ENCODE peak calls at places on chromosomes 7 and 10, in six cellular contexts. One of them, this sample, is unnamed.

GRCh38 chr7:158353606-158354570 is 233.7 kb downstream of the PTPRN2 start:
- DNase-seq in A172: no peak
- DNase-seq in stomach: no peak
- DNase-seq in astrocyte: no peak
- DNase-seq in central memory CD8-positive, alpha-beta T cell: no peak
- DNase-seq in stimulated activated CD4-positive, alpha-beta T cell treated with anti-CD3 and anti-CD28 coated beads, TNF-alpha, amount 100 ng/mL, for 24 hours: no peak
- DNase-seq in this sample: no peak

GRCh38 chr7:92404170-92404614 is 43.1 kb upstream of the GATAD1 start:
- DNase-seq in central memory CD8-positive, alpha-beta T cell: peak
- DNase-seq in stomach: no peak
- DNase-seq in A172: no peak
- DNase-seq in stimulated activated CD4-positive, alpha-beta T cell treated with anti-CD3 and anti-CD28 coated beads, TNF-alpha, amount 100 ng/mL, for 24 hours: no peak
- DNase-seq in astrocyte: no peak
- DNase-seq in this sample: no peak

GRCh38 chr7:117686311-117686935 is 186.8 kb downstream of the CTTNBP2 start:
- DNase-seq in A172: no peak
- DNase-seq in stimulated activated CD4-positive, alpha-beta T cell treated with anti-CD3 and anti-CD28 coated beads, TNF-alpha, amount 100 ng/mL, for 24 hours: no peak
- DNase-seq in central memory CD8-positive, alpha-beta T cell: no peak
- DNase-seq in stomach: no peak
- DNase-seq in astrocyte: no peak
- DNase-seq in this sample: no peak

GRCh38 chr7:48337012-48337621 is 165.9 kb downstream of the ABCA13 start:
- DNase-seq in A172: peak
- DNase-seq in astrocyte: peak
- DNase-seq in stimulated activated CD4-positive, alpha-beta T cell treated with anti-CD3 and anti-CD28 coated beads, TNF-alpha, amount 100 ng/mL, for 24 hours: no peak
- DNase-seq in stomach: no peak
- DNase-seq in central memory CD8-positive, alpha-beta T cell: no peak
- DNase-seq in this sample: no peak

GRCh38 chr7:116801092-116801710 is 61.2 kb upstream of the CAPZA2 start:
- DNase-seq in astrocyte: peak
- DNase-seq in stomach: no peak
- DNase-seq in A172: peak
- DNase-seq in stimulated activated CD4-positive, alpha-beta T cell treated with anti-CD3 and anti-CD28 coated beads, TNF-alpha, amount 100 ng/mL, for 24 hours: no peak
- DNase-seq in central memory CD8-positive, alpha-beta T cell: no peak
- DNase-seq in this sample: no peak

GRCh38 chr7:82183633-82184032 is 259.9 kb downstream of the CACNA2D1 start:
- DNase-seq in stomach: no peak
- DNase-seq in stimulated activated CD4-positive, alpha-beta T cell treated with anti-CD3 and anti-CD28 coated beads, TNF-alpha, amount 100 ng/mL, for 24 hours: no peak
- DNase-seq in central memory CD8-positive, alpha-beta T cell: no peak
- DNase-seq in A172: peak
- DNase-seq in astrocyte: peak
- DNase-seq in this sample: no peak

GRCh38 chr7:50371551-50372021 is 67.1 kb downstream of the IKZF1 start:
- DNase-seq in central memory CD8-positive, alpha-beta T cell: no peak
- DNase-seq in A172: no peak
- DNase-seq in stimulated activated CD4-positive, alpha-beta T cell treated with anti-CD3 and anti-CD28 coated beads, TNF-alpha, amount 100 ng/mL, for 24 hours: no peak
- DNase-seq in astrocyte: no peak
- DNase-seq in stomach: no peak
- DNase-seq in this sample: no peak

GRCh38 chr7:96306385-96307125 is 15.3 kb downstream of the SLC25A13 start:
- DNase-seq in stomach: no peak
- DNase-seq in central memory CD8-positive, alpha-beta T cell: no peak
- DNase-seq in stimulated activated CD4-positive, alpha-beta T cell treated with anti-CD3 and anti-CD28 coated beads, TNF-alpha, amount 100 ng/mL, for 24 hours: no peak
- DNase-seq in astrocyte: no peak
- DNase-seq in A172: no peak
- DNase-seq in this sample: no peak

GRCh38 chr10:13516176-13516575 is 12.6 kb downstream of the BEND7 start:
- DNase-seq in stimulated activated CD4-positive, alpha-beta T cell treated with anti-CD3 and anti-CD28 coated beads, TNF-alpha, amount 100 ng/mL, for 24 hours: no peak
- DNase-seq in astrocyte: no peak
- DNase-seq in central memory CD8-positive, alpha-beta T cell: no peak
- DNase-seq in A172: no peak
- DNase-seq in stomach: no peak
- DNase-seq in this sample: no peak

GRCh38 chr7:194257-194995 is 2.1 kb downstream of the FAM20C start:
- DNase-seq in central memory CD8-positive, alpha-beta T cell: no peak
- DNase-seq in A172: peak
- DNase-seq in astrocyte: peak
- DNase-seq in stimulated activated CD4-positive, alpha-beta T cell treated with anti-CD3 and anti-CD28 coated beads, TNF-alpha, amount 100 ng/mL, for 24 hours: no peak
- DNase-seq in stomach: peak
- DNase-seq in this sample: no peak

GRCh38 chr7:6446977-6447588 is 671 bp downstream of the DAGLB start:
- DNase-seq in stimulated activated CD4-positive, alpha-beta T cell treated with anti-CD3 and anti-CD28 coated beads, TNF-alpha, amount 100 ng/mL, for 24 hours: peak
- DNase-seq in A172: peak
- DNase-seq in central memory CD8-positive, alpha-beta T cell: peak
- DNase-seq in astrocyte: peak
- DNase-seq in stomach: peak
- DNase-seq in this sample: no peak

GRCh38 chr7:159083698-159084068 is 61.0 kb downstream of the VIPR2 start:
- DNase-seq in stomach: no peak
- DNase-seq in stimulated activated CD4-positive, alpha-beta T cell treated with anti-CD3 and anti-CD28 coated beads, TNF-alpha, amount 100 ng/mL, for 24 hours: no peak
- DNase-seq in central memory CD8-positive, alpha-beta T cell: no peak
- DNase-seq in astrocyte: no peak
- DNase-seq in A172: no peak
- DNase-seq in this sample: no peak

GRCh38 chr7:100801833-100802568 is 25.3 kb downstream of the EPHB4 start:
- DNase-seq in central memory CD8-positive, alpha-beta T cell: no peak
- DNase-seq in astrocyte: peak
- DNase-seq in stomach: peak
- DNase-seq in A172: peak
- DNase-seq in stimulated activated CD4-positive, alpha-beta T cell treated with anti-CD3 and anti-CD28 coated beads, TNF-alpha, amount 100 ng/mL, for 24 hours: no peak
- DNase-seq in this sample: no peak

GRCh38 chr10:80465839-80466590 is 11.9 kb downstream of the TSPAN14 start:
- DNase-seq in stomach: no peak
- DNase-seq in central memory CD8-positive, alpha-beta T cell: peak
- DNase-seq in astrocyte: no peak
- DNase-seq in A172: no peak
- DNase-seq in stimulated activated CD4-positive, alpha-beta T cell treated with anti-CD3 and anti-CD28 coated beads, TNF-alpha, amount 100 ng/mL, for 24 hours: no peak
- DNase-seq in this sample: no peak

GRCh38 chr10:124996127-124996853 is 54.4 kb downstream of the ZRANB1 start:
- DNase-seq in stomach: no peak
- DNase-seq in astrocyte: no peak
- DNase-seq in central memory CD8-positive, alpha-beta T cell: no peak
- DNase-seq in A172: no peak
- DNase-seq in stimulated activated CD4-positive, alpha-beta T cell treated with anti-CD3 and anti-CD28 coated beads, TNF-alpha, amount 100 ng/mL, for 24 hours: no peak
- DNase-seq in this sample: no peak

GRCh38 chr10:70038926-70039325 is 13.7 kb upstream of the MACROH2A2 start:
- DNase-seq in astrocyte: no peak
- DNase-seq in stimulated activated CD4-positive, alpha-beta T cell treated with anti-CD3 and anti-CD28 coated beads, TNF-alpha, amount 100 ng/mL, for 24 hours: no peak
- DNase-seq in A172: no peak
- DNase-seq in central memory CD8-positive, alpha-beta T cell: no peak
- DNase-seq in stomach: no peak
- DNase-seq in this sample: no peak

GRCh38 chr7:94949532-94949931 is 42.1 kb downstream of the PPP1R9A start:
- DNase-seq in stimulated activated CD4-positive, alpha-beta T cell treated with anti-CD3 and anti-CD28 coated beads, TNF-alpha, amount 100 ng/mL, for 24 hours: no peak
- DNase-seq in astrocyte: no peak
- DNase-seq in central memory CD8-positive, alpha-beta T cell: no peak
- DNase-seq in stomach: no peak
- DNase-seq in A172: peak
- DNase-seq in this sample: no peak

GRCh38 chr7:113652501-113652900 is 266.3 kb downstream of the PPP1R3A start:
- DNase-seq in stimulated activated CD4-positive, alpha-beta T cell treated with anti-CD3 and anti-CD28 coated beads, TNF-alpha, amount 100 ng/mL, for 24 hours: no peak
- DNase-seq in central memory CD8-positive, alpha-beta T cell: no peak
- DNase-seq in stomach: no peak
- DNase-seq in astrocyte: peak
- DNase-seq in A172: peak
- DNase-seq in this sample: no peak

GRCh38 chr10:103504181-103504783 is 10.8 kb downstream of the NEURL1 start:
- DNase-seq in central memory CD8-positive, alpha-beta T cell: no peak
- DNase-seq in stimulated activated CD4-positive, alpha-beta T cell treated with anti-CD3 and anti-CD28 coated beads, TNF-alpha, amount 100 ng/mL, for 24 hours: peak
- DNase-seq in stomach: peak
- DNase-seq in astrocyte: peak
- DNase-seq in A172: peak
- DNase-seq in this sample: no peak

GRCh38 chr10:60295028-60295937 is 94.4 kb downstream of the ANK3 start:
- DNase-seq in stomach: no peak
- DNase-seq in astrocyte: no peak
- DNase-seq in central memory CD8-positive, alpha-beta T cell: no peak
- DNase-seq in A172: no peak
- DNase-seq in stimulated activated CD4-positive, alpha-beta T cell treated with anti-CD3 and anti-CD28 coated beads, TNF-alpha, amount 100 ng/mL, for 24 hours: no peak
- DNase-seq in this sample: no peak

GRCh38 chr7:106126170-106126938 is 14.2 kb upstream of the SYPL1 start:
- DNase-seq in A172: peak
- DNase-seq in central memory CD8-positive, alpha-beta T cell: no peak
- DNase-seq in astrocyte: peak
- DNase-seq in stimulated activated CD4-positive, alpha-beta T cell treated with anti-CD3 and anti-CD28 coated beads, TNF-alpha, amount 100 ng/mL, for 24 hours: peak
- DNase-seq in stomach: peak
- DNase-seq in this sample: no peak

GRCh38 chr7:134729895-134730294 is 49.5 kb upstream of the CALD1 start:
- DNase-seq in astrocyte: no peak
- DNase-seq in stomach: no peak
- DNase-seq in stimulated activated CD4-positive, alpha-beta T cell treated with anti-CD3 and anti-CD28 coated beads, TNF-alpha, amount 100 ng/mL, for 24 hours: no peak
- DNase-seq in A172: no peak
- DNase-seq in central memory CD8-positive, alpha-beta T cell: no peak
- DNase-seq in this sample: no peak

GRCh38 chr10:85603167-85603940 is 763.2 kb downstream of the GRID1 start:
- DNase-seq in central memory CD8-positive, alpha-beta T cell: no peak
- DNase-seq in astrocyte: no peak
- DNase-seq in stomach: no peak
- DNase-seq in A172: no peak
- DNase-seq in stimulated activated CD4-positive, alpha-beta T cell treated with anti-CD3 and anti-CD28 coated beads, TNF-alpha, amount 100 ng/mL, for 24 hours: no peak
- DNase-seq in this sample: no peak

GRCh38 chr7:123204206-123204835 is 4.6 kb upstream of the SLC13A1 start:
- DNase-seq in stomach: no peak
- DNase-seq in central memory CD8-positive, alpha-beta T cell: no peak
- DNase-seq in stimulated activated CD4-positive, alpha-beta T cell treated with anti-CD3 and anti-CD28 coated beads, TNF-alpha, amount 100 ng/mL, for 24 hours: no peak
- DNase-seq in astrocyte: no peak
- DNase-seq in A172: no peak
- DNase-seq in this sample: no peak

This sample was measured in activated gamma-delta T cell.